ENCODE peak calls at places on chromosomes 7 and 10, in five cellular contexts. C is activated effector memory CD4-positive, alpha-beta T cell treated with Interleukin-2 at 50 U/mL for 16 hours; N is astrocyte of the hippocampus; R is choroid plexus epithelial cell; A is brain microvascular endothelial cell. Y is an unnamed sample.

GRCh38 chr10:99328579-99329237 is 448 bp upstream of the CNNM1 start:
- DNase-seq in C (no peak), N (peak), R (no peak), A (no peak), Y (peak)

GRCh38 chr7:152130658-152131590 is 105.5 kb downstream of the GALNT11 start:
- DNase-seq in C (no peak), N (no peak), R (no peak), A (no peak), Y (no peak)

GRCh38 chr10:593421-593820 is 96.0 kb downstream of the DIP2C start:
- DNase-seq in C (no peak), N (no peak), R (no peak), A (no peak), Y (no peak)

GRCh38 chr10:132355297-132355696 is 23.3 kb downstream of the LRRC27 start:
- DNase-seq in C (no peak), N (no peak), R (no peak), A (no peak), Y (no peak)

GRCh38 chr7:155161690-155162089 is 91.6 kb downstream of the HTR5A start:
- DNase-seq in C (no peak), N (no peak), R (no peak), A (no peak), Y (no peak)

GRCh38 chr10:102814456-102814871 is 22.7 kb downstream of the CYP17A1 start:
- DNase-seq in C (no peak), N (peak), R (peak), A (peak), Y (peak)

GRCh38 chr7:826230-826905 is 5.9 kb upstream of the SUN1 start:
- DNase-seq in C (no peak), N (no peak), R (no peak), A (no peak), Y (no peak)

GRCh38 chr7:2645274-2645868 is 13.6 kb downstream of the TTYH3 start:
- DNase-seq in C (no peak), N (peak), R (peak), A (peak), Y (no peak)

GRCh38 chr7:121300685-121301084 is 28.1 kb upstream of the WNT16 start:
- DNase-seq in C (no peak), N (no peak), R (no peak), A (no peak), Y (no peak)

GRCh38 chr10:110919349-110919931 is at the start of gene SHOC2:
- DNase-seq in C (peak), N (peak), R (no peak), A (no peak), Y (no peak)

GRCh38 chr7:23712368-23713284 is 2.6 kb downstream of the STK31 start:
- DNase-seq in C (no peak), N (peak), R (peak), A (peak), Y (peak)

GRCh38 chr10:32005050-32005449 is 51.2 kb downstream of the KIF5B start:
- DNase-seq in C (no peak), N (peak), R (peak), A (peak), Y (peak)

GRCh38 chr7:55509322-55509721 is 63.0 kb downstream of the VOPP1 start:
- DNase-seq in C (no peak), N (no peak), R (peak), A (peak), Y (peak)

GRCh38 chr10:91740353-91740924 is 57.8 kb upstream of the TNKS2 start:
- DNase-seq in C (no peak), N (no peak), R (no peak), A (no peak), Y (no peak)

GRCh38 chr10:60235001-60235400 is 154.7 kb downstream of the ANK3 start:
- DNase-seq in C (no peak), N (peak), R (peak), A (peak), Y (peak)

GRCh38 chr10:17062493-17063487 is 66.8 kb downstream of the CUBN start:
- DNase-seq in C (no peak), N (peak), R (peak), A (peak), Y (peak)

GRCh38 chr7:148807451-148807850 is 76.6 kb downstream of the EZH2 start:
- DNase-seq in C (no peak), N (no peak), R (no peak), A (no peak), Y (no peak)

GRCh38 chr7:69780377-69780776 is 182.1 kb downstream of the AUTS2 start:
- DNase-seq in C (no peak), N (peak), R (peak), A (no peak), Y (peak)

GRCh38 chr10:118966131-118967125 is 63.1 kb upstream of the NANOS1 start:
- DNase-seq in C (no peak), N (no peak), R (no peak), A (no peak), Y (no peak)

GRCh38 chr7:96199421-96199820 is 122.5 kb downstream of the SLC25A13 start:
- DNase-seq in C (no peak), N (peak), R (peak), A (no peak), Y (peak)

GRCh38 chr7:4204530-4205165 is 477.4 kb upstream of the FOXK1 start:
- DNase-seq in C (peak), N (peak), R (no peak), A (no peak), Y (no peak)